ENCODE peak calls at places on chromosomes 11 and 22, in four cellular contexts. W, D, J and Y are unnamed samples.

GRCh38 chr22:36528336-36528735 is 630 bp downstream of the EIF3D start:
- DNase-seq in W (peak; percentile 26), D (no peak), J (no peak), Y (no peak)

GRCh38 chr22:24153353-24153752 is 27.9 kb upstream of the SUSD2 start:
- DNase-seq in W (no peak), D (no peak), J (no peak), Y (no peak)

GRCh38 chr11:120022617-120023016 is 115.3 kb downstream of the TRIM29 start:
- DNase-seq in W (no peak), D (no peak), J (no peak), Y (no peak)

GRCh38 chr11:13984616-13985474 is 22.3 kb downstream of the SPON1 start:
- DNase-seq in W (peak; percentile 90), D (no peak), J (no peak), Y (no peak)

GRCh38 chr22:41491379-41492100 is 22.6 kb downstream of the ACO2 start:
- DNase-seq in W (no peak), D (no peak), J (no peak), Y (no peak)

GRCh38 chr11:111982019-111982464 is 43.2 kb upstream of the DLAT start:
- DNase-seq in W (peak; percentile 46), D (peak; percentile 59), J (peak; percentile 75), Y (peak; percentile 71)

GRCh38 chr22:45435544-45436139 is 22.1 kb downstream of the RIBC2 start:
- DNase-seq in W (peak; percentile 89), D (peak; percentile 92), J (peak; percentile 87), Y (peak; percentile 86)

GRCh38 chr22:44664149-44664548 is 37.9 kb upstream of the PRR5 start:
- DNase-seq in W (no peak), D (no peak), J (peak; percentile 63), Y (no peak)

GRCh38 chr11:46977940-46978595 is 41.5 kb downstream of the CSTPP1 start:
- DNase-seq in W (no peak), D (no peak), J (no peak), Y (no peak)

GRCh38 chr11:38446336-38446735 is 1848.3 kb upstream of the RAG2 start:
- DNase-seq in W (no peak), D (no peak), J (no peak), Y (no peak)

GRCh38 chr11:61966673-61967176 is 709 bp downstream of the FTH1 start:
- DNase-seq in W (no peak), D (peak; percentile 44), J (no peak), Y (no peak)

GRCh38 chr11:60918941-60919275 is 5.0 kb downstream of the TMEM109 start:
- DNase-seq in W (peak; percentile 42), D (no peak), J (no peak), Y (no peak)

GRCh38 chr11:80146231-80146630 is 705.4 kb upstream of the TENM4 start:
- DNase-seq in W (peak; percentile 6), D (no peak), J (no peak), Y (no peak)

GRCh38 chr11:83063073-83063754 is 8.5 kb downstream of the RAB30 start:
- DNase-seq in W (peak; percentile 66), D (no peak), J (no peak), Y (peak; percentile 65)

GRCh38 chr11:35073691-35074382 is 65.1 kb upstream of the CD44 start:
- DNase-seq in W (peak; percentile 51), D (no peak), J (no peak), Y (no peak)

GRCh38 chr11:91981995-91982394 is 242.6 kb upstream of the FAT3 start:
- DNase-seq in W (peak; percentile 99), D (no peak), J (no peak), Y (no peak)

GRCh38 chr11:103433380-103433779 is 324.2 kb downstream of the DYNC2H1 start:
- DNase-seq in W (peak; percentile 86), D (no peak), J (no peak), Y (no peak)

GRCh38 chr22:31736458-31736857 is 13.5 kb downstream of the PRR14L start:
- DNase-seq in W (no peak), D (no peak), J (no peak), Y (no peak)

GRCh38 chr22:38144025-38144405 is 33.5 kb upstream of the BAIAP2L2 start:
- DNase-seq in W (no peak), D (no peak), J (no peak), Y (no peak)

GRCh38 chr11:12719221-12719620 is 45.0 kb downstream of the TEAD1 start:
- DNase-seq in W (peak; percentile 47), D (no peak), J (no peak), Y (no peak)

GRCh38 chr11:108562746-108563581 is 30.6 kb downstream of the EXPH5 start:
- DNase-seq in W (no peak), D (no peak), J (no peak), Y (no peak)

GRCh38 chr11:30801357-30801756 is 215.2 kb upstream of the MPPED2 start:
- DNase-seq in W (no peak), D (no peak), J (no peak), Y (no peak)

GRCh38 chr11:4190519-4190918 is 95.9 kb downstream of the RRM1 start:
- DNase-seq in W (no peak), D (no peak), J (no peak), Y (no peak)

GRCh38 chr11:106172389-106172991 is 95.0 kb downstream of the AASDHPPT start:
- DNase-seq in W (peak; percentile 8), D (no peak), J (no peak), Y (no peak)

GRCh38 chr22:29201722-29202230 is 3.9 kb upstream of the EMID1 start:
- DNase-seq in W (no peak), D (no peak), J (no peak), Y (no peak)

GRCh38 chr11:63769719-63770443 is 1.3 kb upstream of the ZFTA start:
- DNase-seq in W (no peak), D (peak; percentile 39), J (no peak), Y (no peak)

GRCh38 chr11:130389315-130389935 is 39.0 kb downstream of the ADAMTS8 start:
- DNase-seq in W (no peak), D (no peak), J (no peak), Y (no peak)

GRCh38 chr11:36233226-36233625 is 56.0 kb downstream of the COMMD9 start:
- DNase-seq in W (peak; percentile 35), D (no peak), J (no peak), Y (no peak)

GRCh38 chr11:13972033-13972910 is 9.7 kb downstream of the SPON1 start:
- DNase-seq in W (peak; percentile 61), D (no peak), J (no peak), Y (no peak)

GRCh38 chr22:44985906-44986527 is 23.8 kb downstream of the PHF21B start:
- DNase-seq in W (no peak), D (no peak), J (no peak), Y (no peak)

GRCh38 chr11:120306519-120307242 is 18.4 kb upstream of the TLCD5 start:
- DNase-seq in W (peak; percentile 94), D (no peak), J (no peak), Y (no peak)

GRCh38 chr11:134261626-134262488 is 8.5 kb downstream of the ACAD8 start:
- DNase-seq in W (peak; percentile 25), D (peak; percentile 35), J (no peak), Y (peak; percentile 63)

DNA sequence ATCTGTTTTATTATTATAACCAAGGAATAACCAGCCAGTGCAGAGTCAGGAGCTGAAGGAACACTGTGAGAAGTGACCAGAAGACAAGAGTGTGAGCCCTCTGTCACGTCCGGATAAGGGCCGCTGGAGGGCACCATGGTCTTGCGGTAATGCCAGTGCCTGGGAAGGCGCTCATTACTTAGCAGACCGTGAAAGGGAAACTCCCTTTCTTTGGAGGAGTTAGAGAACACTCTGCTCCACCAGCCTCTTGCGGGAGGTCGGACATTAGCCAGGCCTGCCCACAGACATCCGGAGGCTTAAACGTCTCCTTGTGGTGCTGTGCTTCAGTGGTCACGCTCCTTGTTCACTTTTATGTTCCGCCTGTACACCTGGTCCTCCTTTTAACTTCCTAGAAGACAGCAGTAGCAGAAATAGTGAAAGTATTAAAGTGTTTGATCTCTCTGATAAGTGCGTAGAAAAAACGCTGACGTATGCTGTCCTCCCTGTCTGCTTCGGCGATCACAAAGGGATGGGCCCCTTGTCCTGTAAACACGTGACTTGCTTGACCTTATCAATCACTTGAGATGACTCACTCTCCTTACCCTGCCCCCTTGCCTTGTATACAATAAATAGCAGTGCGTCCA is 120.6 kb upstream of the LMO1 start:
- DNase-seq in W (peak; percentile 6), D (peak; percentile 40), J (peak; percentile 67), Y (no peak)
- TF ChIP-seq CTCF in W (no peak), D (no peak), J (no peak), Y (no peak)

GRCh38 chr11:133160754-133161153 is 371.5 kb downstream of the OPCML start:
- DNase-seq in W (no peak), D (no peak), J (no peak), Y (no peak)

GRCh38 chr11:133162228-133162627 is 370.1 kb downstream of the OPCML start:
- DNase-seq in W (no peak), D (no peak), J (no peak), Y (no peak)

GRCh38 chr11:133153031-133153430 is 379.3 kb downstream of the OPCML start:
- DNase-seq in W (no peak), D (no peak), J (no peak), Y (no peak)

GRCh38 chr11:133157180-133157579 is 375.1 kb downstream of the OPCML start:
- DNase-seq in W (no peak), D (no peak), J (no peak), Y (no peak)
- TF ChIP-seq CTCF in W (no peak), D (peak; percentile 22), J (no peak), Y (no peak)

DNA sequence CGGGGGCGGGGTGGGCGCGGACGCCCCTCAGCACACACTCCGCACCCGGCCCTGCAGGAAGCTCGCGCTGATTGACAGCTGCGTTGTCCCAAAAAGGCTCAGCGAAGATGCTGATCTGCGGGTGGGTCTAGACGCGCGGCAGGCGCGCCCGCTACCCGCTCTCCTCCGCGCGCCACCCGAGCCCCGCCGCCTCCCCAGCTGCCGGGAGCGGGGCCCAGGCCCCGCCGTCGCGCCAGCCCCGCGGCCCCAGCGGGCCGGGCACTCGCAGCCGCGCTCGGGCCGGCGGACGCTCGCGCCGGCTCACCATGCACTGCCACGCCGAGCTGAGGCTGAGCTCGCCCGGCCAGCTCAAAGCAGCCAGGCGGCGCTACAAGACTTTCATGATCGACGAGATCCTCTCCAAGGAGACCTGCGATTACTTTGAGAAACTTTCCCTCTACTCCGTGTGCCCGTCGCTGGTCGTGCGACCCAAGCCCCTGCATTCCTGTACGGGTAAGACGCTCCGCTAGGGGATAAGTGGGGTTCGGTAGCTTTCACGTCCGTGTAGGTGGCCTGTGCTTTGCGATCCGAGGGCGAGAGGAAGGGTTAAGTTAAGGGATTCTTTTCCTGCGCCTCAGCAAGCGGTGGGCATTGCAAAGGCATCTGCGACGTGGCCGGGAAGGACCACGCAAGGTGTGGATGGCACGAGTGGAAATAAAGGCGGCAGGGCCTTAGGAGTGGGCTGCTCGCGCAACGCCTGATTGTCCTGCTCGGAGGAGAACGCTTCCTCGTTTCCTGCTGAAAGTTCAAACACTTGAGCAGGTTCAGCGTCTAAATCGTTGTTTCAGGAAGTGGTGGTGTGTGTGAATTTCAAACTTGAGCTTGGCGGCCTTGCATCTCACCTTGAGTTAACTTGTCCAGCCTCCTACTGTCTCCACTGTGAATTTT is at the start of gene BARX2:
- DNase-seq in W (peak; percentile 64), D (peak; percentile 69), J (peak; percentile 77), Y (peak; percentile 42)
- TF ChIP-seq CTCF in W (peak; percentile 48), D (peak; percentile 29), J (peak; percentile 34), Y (peak; percentile 39)

DNA sequence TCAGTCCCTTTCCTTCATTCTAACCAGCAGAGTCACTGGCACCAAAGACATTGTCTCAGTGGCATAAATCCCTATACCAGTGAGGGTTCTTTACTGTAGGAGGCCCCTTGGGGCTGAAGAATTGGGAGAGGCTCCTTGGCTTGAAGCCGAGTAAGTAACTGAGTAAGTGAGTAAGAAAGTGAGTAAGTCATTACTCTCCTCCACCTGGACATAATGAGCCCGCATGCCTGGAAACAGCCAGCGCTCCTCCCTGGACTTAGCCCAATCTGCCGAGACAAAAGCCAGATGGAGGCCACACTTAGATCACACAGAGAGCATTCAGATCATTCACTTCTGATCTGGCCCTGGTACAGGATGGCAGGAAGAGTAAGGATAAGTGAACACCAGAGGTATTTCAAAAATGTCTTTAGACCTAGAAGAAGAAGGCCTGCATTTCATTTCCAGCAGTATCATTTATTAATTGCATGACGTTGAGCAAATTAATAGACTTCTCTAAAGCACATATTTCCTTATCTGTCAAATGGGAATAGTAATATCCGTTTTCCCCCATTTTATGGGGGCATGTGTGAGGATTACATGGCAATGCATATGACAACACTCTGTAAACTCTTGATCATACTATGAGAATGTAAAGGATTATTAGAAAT is 8.2 kb upstream of the MICAL3 start:
- DNase-seq in W (peak; percentile 93), D (no peak), J (no peak), Y (no peak)
- TF ChIP-seq CTCF in W (no peak), D (no peak), J (no peak), Y (no peak)